ENCODE peak calls at places on chromosomes 2 and 18, in four cellular contexts. M, R, P and I are unnamed samples.
A peak's percentile ranks its signal among the peaks of the same experiment; 100 is the strongest.

GRCh38 chr2:240355001-240355891 is 80.2 kb upstream of the GPC1 start:
- DNase-seq in M (peak; percentile 18), P (no peak), R (no peak), I (no peak)

GRCh38 chr2:95300391-95300938 is 3.3 kb downstream of the KCNIP3 start:
- DNase-seq in M (no peak), P (no peak), R (no peak), I (peak; percentile 83)

GRCh38 chr2:57396364-57397098 is 650.1 kb upstream of the VRK2 start:
- DNase-seq in P (no peak), R (no peak), M (no peak), I (peak; percentile 21)

GRCh38 chr2:16261791-16262190 is 321.4 kb downstream of the MYCN start:
- DNase-seq in P (no peak), R (no peak), M (no peak), I (no peak)

GRCh38 chr2:199379251-199379650 is 78.5 kb downstream of the SATB2 start:
- DNase-seq in R (no peak), P (no peak), M (no peak), I (no peak)

GRCh38 chr2:168138911-168139310 is 108.5 kb downstream of the STK39 start:
- DNase-seq in P (no peak), R (no peak), M (no peak), I (no peak)

GRCh38 chr2:216216951-216217903 is 108.1 kb downstream of the XRCC5 start:
- DNase-seq in R (no peak), M (peak; percentile 23), P (no peak), I (no peak)

GRCh38 chr18:61502472-61502871 is 169.2 kb downstream of the CDH20 start:
- DNase-seq in P (peak; percentile 39), R (peak; percentile 14), M (peak; percentile 32), I (peak; percentile 55)

GRCh38 chr18:67151366-67151765 is 365.2 kb downstream of the DSEL start:
- DNase-seq in M (no peak), R (no peak), P (no peak), I (no peak)

GRCh38 chr18:22166070-22166972 is 3.1 kb upstream of the GATA6 start:
- DNase-seq in R (no peak), M (no peak), P (no peak), I (no peak)

GRCh38 chr2:105256431-105257047 is 15.0 kb downstream of the GPR45 start:
- DNase-seq in R (no peak), M (no peak), P (no peak), I (no peak)

GRCh38 chr2:157743051-157743450 is 114.4 kb upstream of the ACVR1C start:
- DNase-seq in M (no peak), P (no peak), R (no peak), I (no peak)

GRCh38 chr2:128425731-128426620 is 107.3 kb upstream of the HS6ST1 start:
- DNase-seq in R (no peak), P (no peak), M (no peak), I (no peak)

GRCh38 chr2:84231474-84231873 is 227.6 kb downstream of the SUCLG1 start:
- DNase-seq in P (no peak), M (no peak), R (no peak), I (no peak)

GRCh38 chr2:239544846-239545465 is 144.1 kb upstream of the HDAC4 start:
- DNase-seq in P (no peak), R (no peak), M (no peak), I (no peak)

GRCh38 chr2:197453914-197454398 is 604 bp downstream of the COQ10B start:
- DNase-seq in R (no peak), M (peak; percentile 85), P (peak; percentile 64), I (no peak)

GRCh38 chr2:165902929-165903328 is 50.6 kb downstream of the TTC21B start:
- DNase-seq in P (no peak), R (no peak), M (no peak), I (peak; percentile 28)

GRCh38 chr18:31041346-31042067 is 1.0 kb downstream of the DSC3 start:
- DNase-seq in M (no peak), P (peak; percentile 23), R (no peak), I (no peak)

GRCh38 chr2:117771969-117772630 is 42.4 kb upstream of the DDX18 start:
- DNase-seq in M (no peak), P (peak; percentile 15), R (no peak), I (peak; percentile 35)

GRCh38 chr2:109330056-109330455 is 201.1 kb downstream of the SH3RF3 start:
- DNase-seq in R (no peak), M (no peak), P (no peak), I (no peak)